ENCODE peak calls at places on chromosome 7, in seven cellular contexts. T, F, L, I, S, N and A are unnamed samples.

GRCh38 chr7:898855-899681 is 22.7 kb downstream of the GET4 start:
- DNase-seq in T (no peak), F (no peak), L (no peak), I (no peak), S (no peak), N (no peak), A (no peak)

GRCh38 chr7:132545756-132546155 is 30.5 kb downstream of the PLXNA4 start:
- DNase-seq in T (no peak), F (no peak), L (peak; percentile 65), I (no peak), S (no peak), N (no peak), A (no peak)

GRCh38 chr7:71982847-71983246 is 429.3 kb downstream of the CALN1 start:
- DNase-seq in T (no peak), F (no peak), L (no peak), I (no peak), S (no peak), N (peak; percentile 13), A (no peak)

GRCh38 chr7:94154858-94155257 is 150.7 kb upstream of the BET1 start:
- DNase-seq in T (no peak), F (no peak), L (no peak), I (no peak), S (peak; percentile 35), N (peak; percentile 69), A (no peak)

GRCh38 chr7:131225619-131226101 is 102.0 kb upstream of the MKLN1 start:
- DNase-seq in T (no peak), F (peak; percentile 54), L (peak; percentile 58), I (no peak), S (no peak), N (no peak), A (no peak)

GRCh38 chr7:142485617-142486226 is 227.9 kb upstream of the PRSS58 start:
- DNase-seq in T (no peak), F (no peak), L (no peak), I (no peak), S (no peak), N (peak; percentile 40), A (no peak)

GRCh38 chr7:149414745-149415390 is 46.0 kb downstream of the ZNF777 start:
- DNase-seq in T (no peak), F (peak; percentile 36), L (peak; percentile 84), I (no peak), S (no peak), N (peak; percentile 100), A (no peak)

GRCh38 chr7:101537205-101537604 is 91.9 kb downstream of the MYL10 start:
- DNase-seq in T (no peak), F (no peak), L (peak; percentile 10), I (no peak), S (no peak), N (no peak), A (no peak)

GRCh38 chr7:85025312-85025756 is 161.5 kb downstream of the SEMA3D start:
- DNase-seq in T (no peak), F (no peak), L (peak; percentile 66), I (no peak), S (no peak), N (no peak), A (peak; percentile 29)

GRCh38 chr7:101717986-101718746 is 89.1 kb upstream of the MYL10 start:
- DNase-seq in T (peak; percentile 80), F (no peak), L (peak; percentile 87), I (no peak), S (no peak), N (peak; percentile 84), A (no peak)

GRCh38 chr7:55065511-55066229 is 46.9 kb downstream of the EGFR start:
- DNase-seq in T (no peak), F (no peak), L (peak; percentile 94), I (peak; percentile 95), S (no peak), N (peak; percentile 96), A (peak; percentile 44)

GRCh38 chr7:116455009-116455408 is 44.5 kb upstream of the CAV2 start:
- DNase-seq in T (no peak), F (no peak), L (peak; percentile 77), I (peak; percentile 45), S (no peak), N (no peak), A (no peak)

GRCh38 chr7:132307465-132307864 is 268.8 kb downstream of the PLXNA4 start:
- DNase-seq in T (no peak), F (no peak), L (no peak), I (no peak), S (no peak), N (no peak), A (no peak)

GRCh38 chr7:134750083-134751062 is 29.1 kb upstream of the CALD1 start:
- DNase-seq in T (peak; percentile 53), F (peak; percentile 30), L (peak; percentile 32), I (peak; percentile 57), S (peak; percentile 61), N (peak; percentile 82), A (no peak)

GRCh38 chr7:77498659-77499379 is 38.3 kb upstream of the PTPN12 start:
- DNase-seq in T (no peak), F (no peak), L (no peak), I (no peak), S (no peak), N (no peak), A (no peak)

GRCh38 chr7:77538186-77538907 is 1.3 kb downstream of the PTPN12 start:
- DNase-seq in T (peak; percentile 73), F (peak; percentile 88), L (peak; percentile 91), I (peak; percentile 88), S (no peak), N (peak; percentile 98), A (peak; percentile 48)

GRCh38 chr7:135434047-135434446 is 75.9 kb downstream of the CNOT4 start:
- DNase-seq in T (no peak), F (no peak), L (no peak), I (no peak), S (no peak), N (no peak), A (no peak)

GRCh38 chr7:15967121-15967520 is 280.6 kb upstream of the MEOX2 start:
- DNase-seq in T (no peak), F (no peak), L (no peak), I (no peak), S (no peak), N (no peak), A (no peak)

GRCh38 chr7:132861940-132862554 is 219.8 kb downstream of the CHCHD3 start:
- DNase-seq in T (no peak), F (no peak), L (no peak), I (no peak), S (no peak), N (no peak), A (no peak)

GRCh38 chr7:66729274-66729673 is 11.3 kb upstream of the RABGEF1 start:
- DNase-seq in T (no peak), F (no peak), L (no peak), I (no peak), S (no peak), N (no peak), A (no peak)

GRCh38 chr7:157380416-157380815 is 43.6 kb downstream of the DNAJB6 start:
- DNase-seq in T (peak; percentile 58), F (no peak), L (no peak), I (no peak), S (no peak), N (no peak), A (no peak)

GRCh38 chr7:132443776-132444520 is 132.3 kb downstream of the PLXNA4 start:
- DNase-seq in T (no peak), F (no peak), L (no peak), I (no peak), S (no peak), N (no peak), A (no peak)

GRCh38 chr7:118250860-118251494 is 26.5 kb downstream of the ANKRD7 start:
- DNase-seq in T (no peak), F (no peak), L (no peak), I (no peak), S (no peak), N (no peak), A (no peak)

GRCh38 chr7:85415743-85416142 is 228.9 kb upstream of the SEMA3D start:
- DNase-seq in T (no peak), F (no peak), L (no peak), I (no peak), S (no peak), N (no peak), A (no peak)

DNA sequence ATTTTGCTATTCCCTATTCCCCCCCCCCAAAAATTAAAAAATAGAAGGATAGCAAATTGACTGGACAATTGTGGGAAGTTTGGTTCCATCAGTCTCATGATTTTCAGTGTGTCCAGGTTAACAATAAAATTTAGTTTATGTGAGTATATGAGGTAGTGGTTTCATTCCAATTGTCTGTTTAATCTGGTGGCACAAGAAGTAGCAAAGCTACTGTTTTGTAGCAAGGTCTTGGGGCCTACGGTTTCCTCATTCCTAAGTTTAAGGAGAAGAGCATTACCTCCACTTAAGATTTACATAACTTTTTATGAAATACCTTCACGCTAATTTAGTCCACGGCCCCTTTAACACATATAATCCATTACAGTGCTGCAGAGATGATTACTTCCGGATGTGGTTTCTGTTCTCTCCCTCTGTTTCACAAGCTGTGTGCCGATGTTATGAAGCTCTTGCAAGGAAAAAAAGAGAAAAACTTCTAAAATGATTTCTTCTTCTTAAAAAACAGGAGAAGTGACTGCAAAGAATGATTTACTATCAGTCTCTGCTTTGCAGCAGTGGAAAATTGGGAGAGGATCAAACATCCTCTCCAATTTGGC is 32.7 kb upstream of the NPVF start:
- DNase-seq in T (peak; percentile 79), F (no peak), L (peak; percentile 56), I (no peak), S (peak; percentile 67), N (no peak), A (no peak)
- H3K27ac ChIP-seq in T (peak overlapping the region; percentile 58), F (peak overlapping the region; percentile 4), L (no peak overlapping the region), I (no peak overlapping the region), S (no peak overlapping the region), N (no peak overlapping the region), A (no peak overlapping the region)

GRCh38 chr7:73308665-73309214 is at the start of gene NSUN5:
- DNase-seq in T (peak; percentile 95), F (peak; percentile 72), L (peak; percentile 59), I (peak; percentile 67), S (peak; percentile 97), N (peak; percentile 94), A (no peak)
- H3K27ac ChIP-seq in T (peak within 1 kb of the TSS; percentile 73), F (peak within 1 kb of the TSS; percentile 70), L (peak within 1 kb of the TSS; percentile 27), I (peak within 1 kb of the TSS; percentile 87), S (peak within 1 kb of the TSS; percentile 53), N (no peak within 1 kb of the TSS), A (peak within 1 kb of the TSS; percentile 26)

GRCh38 chr7:4707134-4707651 is 25.1 kb downstream of the FOXK1 start:
- DNase-seq in T (no peak), F (no peak), L (peak; percentile 77), I (no peak), S (no peak), N (peak; percentile 86), A (no peak)
- H3K27ac ChIP-seq in T (no peak overlapping the region), F (no peak overlapping the region), L (no peak overlapping the region), I (no peak overlapping the region), S (no peak overlapping the region), N (peak overlapping the region; percentile 70), A (no peak overlapping the region)

GRCh38 chr7:51307811-51308737 is 8.5 kb downstream of the COBL start:
- DNase-seq in T (no peak), F (no peak), L (peak; percentile 32), I (no peak), S (no peak), N (peak; percentile 54), A (no peak)

GRCh38 chr7:51311166-51311565 is 5.4 kb downstream of the COBL start:
- DNase-seq in T (no peak), F (no peak), L (no peak), I (no peak), S (no peak), N (no peak), A (no peak)

GRCh38 chr7:51309361-51310130 is 7.1 kb downstream of the COBL start:
- DNase-seq in T (no peak), F (no peak), L (no peak), I (no peak), S (no peak), N (no peak), A (no peak)

GRCh38 chr7:51308738-51309102 is 7.9 kb downstream of the COBL start:
- DNase-seq in T (no peak), F (no peak), L (no peak), I (no peak), S (no peak), N (no peak), A (no peak)

GRCh38 chr7:51310131-51310583 is 6.5 kb downstream of the COBL start:
- DNase-seq in T (no peak), F (no peak), L (no peak), I (no peak), S (no peak), N (no peak), A (no peak)
- H3K27ac ChIP-seq in T (no peak overlapping the region), F (no peak overlapping the region), L (no peak overlapping the region), I (no peak overlapping the region), S (no peak overlapping the region), N (no peak overlapping the region), A (no peak overlapping the region)